ENCODE peak calls at places on chromosomes 6 and 20, in five cellular contexts. X, C, P, B and W are unnamed samples.

GRCh38 chr20:46010491-46011405 is 2.0 kb downstream of the MMP9 start:
- DNase-seq in C (no peak), P (no peak), B (no peak), X (no peak), W (no peak)

GRCh38 chr6:139271056-139271455 is 20.7 kb downstream of the TXLNB start:
- DNase-seq in P (no peak), X (peak; percentile 68), B (no peak), C (no peak), W (no peak)

GRCh38 chr20:9235518-9235917 is 166.6 kb downstream of the PLCB4 start:
- DNase-seq in P (no peak), X (peak; percentile 66), C (no peak), B (no peak), W (no peak)

GRCh38 chr6:105507811-105508210 is 104.9 kb upstream of the PREP start:
- DNase-seq in C (no peak), X (no peak), P (no peak), B (no peak), W (no peak)

GRCh38 chr6:138523347-138524210 is 24.3 kb upstream of the NHSL1 start:
- DNase-seq in P (no peak), B (no peak), X (no peak), C (no peak), W (no peak)

GRCh38 chr6:135250234-135250633 is 69.1 kb downstream of the MYB start:
- DNase-seq in P (no peak), C (no peak), X (no peak), B (no peak), W (no peak)

GRCh38 chr6:6105472-6106036 is 98.8 kb upstream of the NRN1 start:
- DNase-seq in B (no peak), X (no peak), C (no peak), P (no peak), W (no peak)

GRCh38 chr6:133551847-133552331 is 310.7 kb downstream of the EYA4 start:
- DNase-seq in C (peak; percentile 16), P (no peak), X (peak; percentile 99), B (peak; percentile 73), W (no peak)

GRCh38 chr20:41437836-41438235 is 71.2 kb upstream of the EMILIN3 start:
- DNase-seq in B (no peak), C (no peak), X (peak; percentile 6), P (no peak), W (no peak)

GRCh38 chr6:90080876-90081464 is 186.7 kb downstream of the GJA10 start:
- DNase-seq in P (no peak), B (no peak), C (no peak), X (no peak), W (no peak)

GRCh38 chr20:58432190-58432954 is 43.3 kb downstream of the VAPB start:
- DNase-seq in C (no peak), X (peak; percentile 80), B (no peak), P (no peak), W (no peak)

GRCh38 chr6:16770701-16771569 is 9.7 kb upstream of the ATXN1 start:
- DNase-seq in B (peak; percentile 77), C (peak; percentile 66), P (peak; percentile 20), X (peak; percentile 83), W (peak; percentile 76)

GRCh38 chr6:34273242-34273805 is 24.5 kb upstream of the SMIM29 start:
- DNase-seq in C (no peak), P (no peak), B (peak; percentile 45), X (peak; percentile 11), W (no peak)

GRCh38 chr6:14516947-14517346 is 399.4 kb downstream of the CD83 start:
- DNase-seq in C (no peak), B (no peak), X (no peak), P (no peak), W (no peak)

GRCh38 chr6:100554228-100554627 is 89.5 kb upstream of the SIM1 start:
- DNase-seq in B (no peak), C (no peak), X (no peak), P (no peak), W (no peak)

GRCh38 chr6:140427842-140428241 is 1053.4 kb upstream of the CITED2 start:
- DNase-seq in B (no peak), X (no peak), P (no peak), C (no peak), W (no peak)

DNA sequence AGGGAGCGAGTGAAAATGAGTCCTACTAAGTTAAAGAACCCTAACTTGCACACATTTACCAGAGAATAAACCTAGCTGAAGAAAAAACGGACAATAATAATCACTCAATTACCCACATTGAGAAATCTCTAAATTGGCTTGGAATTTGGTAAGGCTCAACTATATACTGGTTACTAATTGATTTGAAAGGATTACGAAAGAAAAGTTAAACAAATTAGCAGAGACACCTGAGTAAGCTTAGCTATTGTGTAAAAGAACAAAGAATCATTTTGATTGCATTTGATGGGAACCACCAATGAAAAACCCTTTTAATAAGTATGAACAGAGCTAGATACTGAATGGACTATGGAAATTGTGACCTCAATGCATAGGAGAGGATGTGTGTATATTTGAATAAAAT is 118.6 kb upstream of the ADGRF1 start:
- DNase-seq in B (no peak), C (no peak), P (no peak), X (no peak), W (no peak)
- H3K27ac ChIP-seq in B (no peak overlapping the region), C (peak overlapping the region; percentile 19), P (no peak overlapping the region), X (no peak overlapping the region), W (no peak overlapping the region)

GRCh38 chr6:167548451-167548850 is 223.6 kb downstream of the TTLL2 start:
- DNase-seq in P (no peak), X (no peak), B (no peak), C (no peak), W (no peak)
- H3K4me3 ChIP-seq in P (no peak overlapping the region), X (no peak overlapping the region), B (no peak overlapping the region), C (no peak overlapping the region), W (no peak overlapping the region)

GRCh38 chr20:2700913-2701620 is 8.5 kb downstream of the EBF4 start:
- DNase-seq in B (peak; percentile 22), P (no peak), X (no peak), C (no peak), W (no peak)
- TF ChIP-seq CTCF in B (no peak), P (no peak), X (no peak), C (no peak), W (no peak)

GRCh38 chr20:35006009-35006408 is 50.3 kb downstream of the MYH7B start:
- DNase-seq in B (no peak), P (no peak), C (no peak), X (no peak), W (peak; percentile 34)

GRCh38 chr20:35008411-35009342 is 53.0 kb downstream of the MYH7B start:
- DNase-seq in C (no peak), X (peak; percentile 34), P (peak; percentile 37), B (no peak), W (peak; percentile 48)

GRCh38 chr20:35006531-35006971 is 50.9 kb downstream of the MYH7B start:
- DNase-seq in B (no peak), C (no peak), P (no peak), X (no peak), W (no peak)

GRCh38 chr20:35007413-35007812 is 51.7 kb downstream of the MYH7B start:
- DNase-seq in P (no peak), B (no peak), X (no peak), C (no peak), W (no peak)

GRCh38 chr20:35007891-35008290 is 52.2 kb downstream of the MYH7B start:
- DNase-seq in B (no peak), X (no peak), P (no peak), C (no peak), W (no peak)
- H3K27ac ChIP-seq in B (no peak overlapping the region), X (no peak overlapping the region), P (peak overlapping the region; percentile 47), C (no peak overlapping the region), W (peak overlapping the region; percentile 27)